ENCODE peak calls at places on chromosomes 5 and 9, in six cellular contexts. C, G, T, B, D and P are unnamed samples.

GRCh38 chr9:137237759-137238726 is 3.0 kb upstream of the TUBB4B start:
- DNase-seq in C (no peak), G (no peak), T (no peak), B (no peak), D (no peak), P (no peak)

GRCh38 chr9:102700936-102701335 is 294.2 kb upstream of the CYLC2 start:
- DNase-seq in C (no peak), G (no peak), T (no peak), B (no peak), D (no peak), P (no peak)

GRCh38 chr9:93123561-93124283 is 10.3 kb downstream of the NINJ1 start:
- DNase-seq in C (no peak), G (no peak), T (no peak), B (peak; percentile 9), D (no peak), P (no peak)

GRCh38 chr9:124312290-124313265 is 54.8 kb downstream of the NEK6 start:
- DNase-seq in C (peak; percentile 58), G (no peak), T (no peak), B (peak; percentile 49), D (no peak), P (no peak)

GRCh38 chr9:37549527-37549926 is 26.7 kb downstream of the FBXO10 start:
- DNase-seq in C (no peak), G (no peak), T (no peak), B (no peak), D (no peak), P (no peak)

GRCh38 chr9:86241216-86241615 is 18.2 kb downstream of the C9orf153 start:
- DNase-seq in C (no peak), G (no peak), T (no peak), B (no peak), D (no peak), P (no peak)

GRCh38 chr9:118395415-118395814 is 691.2 kb downstream of the TLR4 start:
- DNase-seq in C (no peak), G (peak; percentile 65), T (no peak), B (no peak), D (no peak), P (no peak)

GRCh38 chr5:14665949-14666741 is 1.6 kb downstream of the OTULIN start:
- DNase-seq in C (no peak), G (no peak), T (no peak), B (peak; percentile 39), D (peak; percentile 41), P (no peak)

GRCh38 chr9:108133680-108134079 is 644.1 kb upstream of the KLF4 start:
- DNase-seq in C (no peak), G (no peak), T (no peak), B (no peak), D (no peak), P (no peak)

GRCh38 chr9:116380496-116380995 is 227.0 kb downstream of the PAPPA start:
- DNase-seq in C (no peak), G (no peak), T (no peak), B (no peak), D (no peak), P (no peak)

GRCh38 chr5:98679963-98680362 is 93.5 kb upstream of the RGMB start:
- DNase-seq in C (no peak), G (no peak), T (no peak), B (no peak), D (no peak), P (no peak)

GRCh38 chr5:60597570-60597969 is 102.4 kb downstream of the DEPDC1B start:
- DNase-seq in C (no peak), G (peak; percentile 60), T (no peak), B (no peak), D (no peak), P (no peak)

GRCh38 chr5:173534664-173535063 is 81.8 kb downstream of the BOD1 start:
- DNase-seq in C (no peak), G (no peak), T (no peak), B (no peak), D (no peak), P (no peak)

GRCh38 chr9:135858491-135859185 is 48.7 kb downstream of the CAMSAP1 start:
- DNase-seq in C (no peak), G (no peak), T (no peak), B (no peak), D (no peak), P (no peak)

GRCh38 chr9:116212986-116213672 is 59.5 kb downstream of the PAPPA start:
- DNase-seq in C (no peak), G (no peak), T (no peak), B (no peak), D (no peak), P (no peak)

GRCh38 chr5:143106175-143106574 is 297.3 kb downstream of the NR3C1 start:
- DNase-seq in C (no peak), G (no peak), T (no peak), B (peak; percentile 45), D (peak; percentile 80), P (no peak)

GRCh38 chr5:103446813-103447212 is 115.8 kb downstream of the NUDT12 start:
- DNase-seq in C (no peak), G (no peak), T (no peak), B (no peak), D (no peak), P (no peak)

GRCh38 chr5:78540335-78541057 is 108.1 kb downstream of the LHFPL2 start:
- DNase-seq in C (no peak), G (no peak), T (no peak), B (no peak), D (no peak), P (no peak)

GRCh38 chr5:30436718-30437117 is 756.8 kb upstream of the CDH6 start:
- DNase-seq in C (no peak), G (no peak), T (no peak), B (no peak), D (no peak), P (no peak)

GRCh38 chr9:114150608-114151007 is 4.7 kb upstream of the COL27A1 start:
- DNase-seq in C (no peak), G (no peak), T (no peak), B (no peak), D (no peak), P (no peak)

GRCh38 chr9:95736891-95737522 is 138.5 kb upstream of the ERCC6L2 start:
- DNase-seq in C (no peak), G (no peak), T (no peak), B (no peak), D (no peak), P (no peak)
- TF ChIP-seq JUND in C (no peak), G (no peak), T (no peak), B (no peak), D (no peak), P (no peak)

GRCh38 chr9:132849168-132849831 is 28.8 kb downstream of the AK8 start:
- DNase-seq in C (no peak), G (no peak), T (no peak), B (peak; percentile 81), D (no peak), P (no peak)
- TF ChIP-seq JUND in C (no peak), G (no peak), T (no peak), B (no peak), D (no peak), P (no peak)

DNA sequence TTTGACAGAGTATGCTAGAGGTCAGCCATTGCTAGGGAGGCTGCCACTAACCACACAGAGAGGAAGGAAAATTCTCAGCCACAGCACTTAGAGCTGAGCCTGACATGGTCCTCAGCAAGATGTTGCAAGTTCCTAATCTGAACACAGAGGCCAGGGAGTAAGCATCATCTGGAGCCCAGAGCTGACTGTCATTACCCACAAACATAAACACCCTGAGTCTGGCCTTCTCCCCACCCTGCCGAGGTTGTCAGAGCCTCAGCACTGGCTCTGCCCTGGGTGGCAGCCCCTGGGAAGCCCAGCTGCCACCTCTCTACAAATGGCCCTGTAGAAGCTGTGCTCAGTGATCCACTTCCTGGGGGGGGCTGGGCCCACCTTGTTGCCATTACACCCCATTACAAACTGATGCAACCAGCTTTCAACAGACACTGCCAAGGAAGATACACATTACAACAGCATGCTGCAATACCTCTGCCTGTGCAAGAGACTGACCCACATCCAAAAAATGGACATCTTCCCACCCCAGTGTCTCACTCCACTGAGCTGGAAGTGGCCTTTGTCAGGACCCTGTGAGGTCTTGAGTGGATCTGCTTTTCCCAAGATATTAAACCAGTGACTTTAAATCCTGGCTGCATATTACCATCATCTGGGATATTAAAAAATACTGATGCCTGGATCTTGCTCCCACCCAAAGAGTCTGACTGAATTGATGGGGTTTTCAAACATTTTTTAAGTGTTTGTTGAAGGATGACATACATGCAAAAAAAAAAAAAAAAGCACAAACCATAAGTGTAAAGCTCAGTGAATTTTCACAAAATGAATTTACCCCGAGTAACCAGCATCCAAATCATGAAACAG is 33.0 kb downstream of the IRF1 start:
- DNase-seq in C (no peak), G (no peak), T (no peak), B (no peak), D (peak; percentile 23), P (no peak)
- TF ChIP-seq JUND in C (no peak), G (no peak), T (no peak), B (no peak), D (no peak), P (no peak)

DNA sequence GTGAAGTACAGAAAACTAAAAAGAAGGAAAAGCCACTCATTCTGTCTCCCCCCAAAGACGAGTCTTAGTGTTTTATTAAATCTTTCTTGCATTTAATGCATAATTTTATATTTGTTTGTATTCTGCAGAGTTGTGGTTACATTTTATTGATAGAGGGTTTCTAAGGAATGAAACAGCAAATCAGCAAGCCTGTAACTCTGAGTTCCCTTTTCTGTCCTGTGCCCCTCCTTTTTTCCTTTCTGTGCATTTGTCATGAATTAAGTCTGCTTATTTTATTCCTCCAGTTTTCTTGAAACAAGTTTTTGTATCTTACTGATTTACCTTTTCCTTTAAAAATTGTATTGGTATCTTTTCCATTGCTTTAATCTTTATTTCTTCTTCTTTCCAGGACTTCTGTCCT is 132.8 kb downstream of the MUSK start:
- DNase-seq in C (no peak), G (no peak), T (no peak), B (no peak), D (no peak), P (no peak)
- TF ChIP-seq JUND in C (no peak), G (no peak), T (no peak), B (no peak), D (no peak), P (no peak)